ENCODE peak calls at places on chromosomes 12 and 14, in five cellular contexts. P is EL; I is activated CD8-positive, alpha-beta T cell treated with anti-CD3 and anti-CD28 coated beads for 36 hours; W is GM13977; K is AG09319. X is an unnamed sample.

GRCh38 chr12:59389968-59390576 is 205.8 kb upstream of the SLC16A7 start:
- DNase-seq in I (no peak), W (no peak), K (no peak), P (no peak), X (no peak)

GRCh38 chr14:31947076-31947475 is 130.0 kb upstream of the ARHGAP5 start:
- DNase-seq in I (no peak), K (no peak), P (no peak), W (no peak), X (no peak)

GRCh38 chr12:104436790-104437189 is 20.0 kb upstream of the CHST11 start:
- DNase-seq in I (no peak), W (no peak), P (no peak), K (no peak), X (no peak)

GRCh38 chr14:98226411-98226810 is 1045.6 kb downstream of the BCL11B start:
- DNase-seq in P (no peak), I (no peak), K (no peak), W (no peak), X (no peak)

GRCh38 chr14:27164139-27164538 is 566.3 kb upstream of the NOVA1 start:
- DNase-seq in W (no peak), P (no peak), I (no peak), K (no peak), X (no peak)

GRCh38 chr12:64057706-64058105 is 164.4 kb downstream of the KICS2 start:
- DNase-seq in W (no peak), K (no peak), I (no peak), P (no peak), X (no peak)

GRCh38 chr12:108337235-108338223 is 1.6 kb downstream of the CMKLR1 start:
- DNase-seq in I (peak; percentile 34), P (peak; percentile 17), K (no peak), W (peak; percentile 73), X (no peak)

GRCh38 chr12:11730299-11731041 is 81.0 kb downstream of the ETV6 start:
- DNase-seq in I (no peak), P (no peak), K (no peak), W (no peak), X (no peak)

GRCh38 chr12:19515179-19515578 is 75.9 kb downstream of the AEBP2 start:
- DNase-seq in P (no peak), I (no peak), K (no peak), W (no peak), X (no peak)

GRCh38 chr12:57181561-57182155 is 34.2 kb upstream of the LRP1-AS start:
- DNase-seq in I (no peak), W (no peak), P (no peak), K (no peak), X (no peak)

X was measured in non-pigmented ciliary epithelial cell.